ENCODE peak calls at places on chromosome 11, in ten cellular contexts. K is ovary, F is Peyer's patch, U is right lobe of liver, A is upper lobe of left lung, E is stomach, R is tibial nerve, C is prostate gland, P is A549, S is esophagus muscularis mucosa. G is an unnamed sample.

GRCh38 chr11:75277991-75278790 is 37.6 kb downstream of the TPBGL start:
- DNase-seq in P (no peak), S (no peak), A (peak), F (no peak), K (peak), C (no peak), U (peak), R (no peak), E (no peak), G (peak)

GRCh38 chr11:75514596-75514995 is 11.1 kb downstream of the GDPD5 start:
- DNase-seq in F (no peak), R (no peak), U (no peak), E (no peak), A (no peak), C (no peak), S (no peak), K (no peak), P (no peak), G (no peak)

GRCh38 chr11:64561984-64562722 is 28.9 kb upstream of the SLC22A12 start:
- DNase-seq in R (no peak), K (no peak), C (no peak), A (no peak), U (no peak), F (no peak), P (no peak), E (no peak), S (no peak), G (no peak)

GRCh38 chr11:19935507-19935906 is 222.9 kb downstream of the NAV2 start:
- DNase-seq in R (no peak), K (no peak), P (no peak), A (no peak), S (no peak), U (no peak), C (no peak), E (no peak), F (no peak), G (no peak)

GRCh38 chr11:61890536-61891330 is 612 bp downstream of the FADS3 start:
- DNase-seq in P (peak), U (peak), E (no peak), F (peak), S (no peak), A (peak), C (no peak), K (peak), R (no peak), G (peak)

GRCh38 chr11:44729718-44730117 is 3.0 kb downstream of the TSPAN18 start:
- DNase-seq in U (no peak), R (no peak), P (no peak), F (no peak), K (no peak), A (no peak), S (no peak), C (no peak), E (no peak), G (no peak)

GRCh38 chr11:118659314-118659939 is 20.0 kb downstream of the TREH start:
- DNase-seq in E (peak), S (peak), U (peak), A (peak), R (peak), P (peak), C (peak), K (peak), F (peak), G (peak)

GRCh38 chr11:64485077-64485476 is 105.9 kb upstream of the SLC22A12 start:
- DNase-seq in U (no peak), K (no peak), S (no peak), E (no peak), F (no peak), R (no peak), P (no peak), C (no peak), A (no peak), G (peak)

GRCh38 chr11:132992838-132993680 is 539.2 kb downstream of the OPCML start:
- DNase-seq in E (no peak), S (peak), F (no peak), K (no peak), P (no peak), R (no peak), A (no peak), C (no peak), U (no peak), G (no peak)

GRCh38 chr11:118306556-118306955 is 2.0 kb downstream of the CD3E start:
- DNase-seq in R (no peak), F (no peak), C (no peak), U (no peak), E (no peak), S (peak), P (no peak), A (no peak), K (no peak), G (no peak)

DNA sequence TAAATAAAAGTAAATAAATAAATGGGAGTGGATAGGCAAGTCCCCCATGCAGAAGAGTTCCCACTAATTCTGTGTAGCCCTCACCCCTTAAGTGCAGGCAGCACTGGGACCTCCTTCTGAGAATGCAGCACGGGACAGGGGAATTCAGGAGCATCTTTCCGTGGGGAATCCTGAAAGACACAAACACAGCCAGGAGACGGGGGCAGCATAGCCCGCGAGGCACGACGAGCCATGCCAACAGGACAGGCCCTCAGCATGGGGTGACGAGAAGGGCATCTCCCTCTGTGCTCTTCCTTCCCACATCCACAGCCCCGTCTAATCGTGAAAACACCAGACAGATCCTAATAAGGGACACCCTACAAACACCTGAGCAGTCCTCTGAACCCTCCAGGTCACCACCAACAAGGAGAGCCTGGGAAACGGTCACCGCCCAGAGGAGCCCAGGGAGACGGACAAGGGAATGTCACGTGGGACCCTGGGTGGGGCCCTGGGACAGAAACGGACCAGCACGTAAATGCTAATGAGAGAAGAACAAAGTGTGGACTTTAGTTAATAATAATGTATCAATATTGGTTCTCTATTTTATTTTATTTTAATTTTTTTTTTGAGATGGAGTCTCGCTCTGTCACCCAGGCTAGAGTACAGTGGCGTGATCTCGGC is 6.8 kb downstream of the KRTAP5-5 start:
- DNase-seq in C (no peak), U (no peak), A (no peak), K (no peak), F (no peak), E (no peak), S (no peak), R (no peak), P (no peak), G (no peak)
- H3K4me3 ChIP-seq in C (no peak), U (no peak), A (no peak), K (no peak), F (no peak), E (no peak), S (no peak), R (no peak), P (no peak), G (no peak)

DNA sequence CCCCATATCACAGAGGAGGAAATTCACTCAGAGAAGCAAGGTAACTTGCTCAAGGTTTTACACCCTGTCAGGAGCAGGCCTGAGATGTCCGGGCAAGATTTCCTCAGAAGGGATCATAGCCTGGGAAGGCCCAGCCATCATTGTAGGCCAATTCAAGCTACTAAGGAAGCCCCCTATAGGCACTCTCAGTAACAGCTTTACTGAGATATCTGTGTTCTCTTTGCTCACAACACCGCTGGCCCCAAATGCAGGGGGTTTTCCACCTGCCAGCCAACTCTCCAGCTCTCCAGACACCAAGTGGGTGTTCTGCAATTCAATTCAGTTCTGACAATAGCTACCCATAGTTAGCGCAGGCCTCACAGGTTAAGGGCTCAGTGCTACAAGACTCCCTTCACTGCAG is 84.0 kb downstream of the SLC36A4 start:
- DNase-seq in K (no peak), R (no peak), S (no peak), P (no peak), U (no peak), C (no peak), E (no peak), F (no peak), A (no peak), G (no peak)
- TF ChIP-seq CTCF in K (no peak), R (no peak), S (no peak), P (no peak), U (no peak), C (no peak), E (no peak), F (no peak), A (no peak), G (no peak)

GRCh38 chr11:43639920-43640319 is 40.6 kb upstream of the HSD17B12 start:
- DNase-seq in A (no peak), P (no peak), F (no peak), K (no peak), U (no peak), C (no peak), R (no peak), S (no peak), E (no peak), G (no peak)

GRCh38 chr11:43644626-43645299 is 35.8 kb upstream of the HSD17B12 start:
- DNase-seq in A (no peak), U (peak), E (no peak), K (no peak), R (no peak), F (no peak), P (no peak), S (no peak), C (no peak), G (no peak)

GRCh38 chr11:43648888-43649287 is 31.6 kb upstream of the HSD17B12 start:
- DNase-seq in E (no peak), A (no peak), K (no peak), F (no peak), R (no peak), S (no peak), C (no peak), P (no peak), U (no peak), G (no peak)

GRCh38 chr11:43646767-43647166 is 33.8 kb upstream of the HSD17B12 start:
- DNase-seq in P (no peak), S (no peak), A (no peak), R (no peak), C (no peak), K (no peak), U (no peak), F (no peak), E (no peak), G (no peak)

DNA sequence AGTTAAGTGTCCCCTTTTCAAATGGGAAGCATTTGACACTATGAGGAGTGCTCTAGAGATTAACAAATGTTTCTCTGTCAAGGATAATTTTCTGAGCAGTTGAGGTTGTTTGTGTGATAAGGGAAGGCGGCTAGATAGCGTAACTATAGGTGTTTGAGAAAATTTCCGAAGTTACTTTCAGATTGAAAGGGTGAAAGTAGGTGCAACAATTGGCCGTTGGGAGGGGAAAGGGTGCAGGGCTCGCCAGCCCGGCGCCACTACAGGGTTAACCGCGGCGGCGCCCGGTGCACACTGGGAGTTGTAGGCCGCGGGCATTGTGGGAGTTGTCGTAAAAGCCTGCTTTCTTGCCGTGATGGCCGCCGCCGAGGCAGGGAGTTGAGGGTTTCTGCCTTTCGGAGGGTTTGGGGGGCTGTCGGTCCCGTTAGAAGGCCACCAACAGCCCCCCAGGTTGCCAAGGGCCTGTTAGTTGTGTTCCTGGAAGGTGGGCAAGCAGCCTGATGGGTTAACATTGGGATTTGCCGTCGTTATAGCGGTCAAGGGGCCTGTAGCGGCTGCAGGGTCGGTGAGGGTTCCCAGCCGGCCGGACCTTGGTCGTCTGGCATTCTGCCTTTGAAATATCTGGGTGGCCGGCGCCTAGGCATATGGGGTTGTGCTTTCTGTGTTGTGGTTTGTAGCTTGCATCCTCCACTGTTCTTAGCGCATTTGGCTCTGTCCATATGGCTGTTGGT is 36.5 kb upstream of the HSD17B12 start:
- DNase-seq in A (peak), C (peak), U (peak), S (peak), E (peak), R (peak), F (peak), K (peak), P (peak), G (peak)
- TF ChIP-seq POLR2A in A (peak), C (no peak), U (peak), S (no peak), E (no peak), R (no peak), F (no peak), K (no peak), P (peak), G (no peak)

GRCh38 chr11:72522186-72522585 is 87.9 kb upstream of the CLPB start:
- DNase-seq in S (no peak), P (no peak), C (no peak), A (no peak), E (no peak), K (no peak), F (no peak), U (peak), R (no peak), G (peak)

GRCh38 chr11:72524711-72525110 is 90.4 kb upstream of the CLPB start:
- DNase-seq in P (no peak), U (no peak), E (no peak), A (no peak), C (no peak), R (no peak), F (no peak), S (no peak), K (no peak), G (no peak)

GRCh38 chr11:72523991-72524390 is 89.7 kb upstream of the CLPB start:
- DNase-seq in F (no peak), P (no peak), A (no peak), C (no peak), R (no peak), U (no peak), K (no peak), S (no peak), E (no peak), G (no peak)

GRCh38 chr11:72528121-72528520 is 93.8 kb upstream of the CLPB start:
- DNase-seq in U (no peak), P (no peak), C (no peak), A (no peak), S (no peak), E (no peak), K (no peak), R (no peak), F (no peak), G (no peak)

GRCh38 chr11:72525466-72525865 is 91.1 kb upstream of the CLPB start:
- DNase-seq in R (no peak), C (no peak), U (no peak), P (no peak), F (no peak), K (no peak), E (peak), A (no peak), S (no peak), G (no peak)
- H3K4me3 ChIP-seq in R (no peak), C (no peak), U (no peak), P (no peak), F (no peak), K (no peak), E (no peak), A (no peak), S (no peak), G (no peak)

GRCh38 chr11:124194696-124195418 is 11.7 kb downstream of the OR10D3 start:
- DNase-seq in U (no peak), A (peak), C (no peak), K (no peak), E (peak), S (no peak), F (no peak), R (no peak), P (peak), G (no peak)
- TF ChIP-seq CTCF in U (peak), A (peak), C (peak), K (no peak), E (peak), S (peak), F (peak), R (peak), P (peak), G (no peak)

GRCh38 chr11:3169235-3169951 is 4.3 kb upstream of the OSBPL5 start:
- DNase-seq in E (peak), C (no peak), F (no peak), R (no peak), U (no peak), S (no peak), P (no peak), K (no peak), A (peak), G (no peak)
- TF ChIP-seq POLR2A in E (no peak), C (no peak), F (no peak), R (no peak), U (no peak), S (no peak), P (no peak), K (no peak), A (no peak), G (no peak)

DNA sequence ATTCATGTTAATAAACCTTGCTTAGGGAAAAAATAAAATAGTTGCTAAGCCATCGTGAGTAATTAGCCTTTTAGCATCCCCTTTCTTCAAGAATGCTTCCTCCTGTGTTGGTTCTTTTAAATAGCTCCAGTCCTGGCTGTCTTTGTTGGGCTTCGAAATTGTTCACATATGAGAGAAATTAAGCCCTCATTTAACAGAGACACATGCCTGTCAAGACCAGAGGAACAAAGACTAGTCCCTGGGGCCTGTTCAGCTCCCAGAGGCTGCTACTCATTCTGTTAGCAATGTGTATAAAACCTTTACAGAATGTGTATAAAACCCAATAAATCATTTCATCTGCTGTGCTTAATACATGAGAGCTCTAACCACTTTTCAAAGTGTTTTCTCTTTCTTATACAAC is 186.4 kb downstream of the SOX6 start:
- DNase-seq in A (no peak), K (no peak), E (no peak), S (no peak), R (no peak), C (no peak), F (no peak), U (no peak), P (no peak), G (no peak)
- H3K4me3 ChIP-seq in A (no peak), K (no peak), E (no peak), S (no peak), R (no peak), C (no peak), F (no peak), U (no peak), P (no peak), G (no peak)

GRCh38 chr11:106601637-106602297 is 416.5 kb downstream of the GUCY1A2 start:
- DNase-seq in R (no peak), K (no peak), F (no peak), S (no peak), P (no peak), A (no peak), E (no peak), U (no peak), C (no peak), G (no peak)

GRCh38 chr11:106608677-106609076 is 409.6 kb downstream of the GUCY1A2 start:
- DNase-seq in R (no peak), E (no peak), F (no peak), S (no peak), C (no peak), A (no peak), U (no peak), P (no peak), K (no peak), G (no peak)

DNA sequence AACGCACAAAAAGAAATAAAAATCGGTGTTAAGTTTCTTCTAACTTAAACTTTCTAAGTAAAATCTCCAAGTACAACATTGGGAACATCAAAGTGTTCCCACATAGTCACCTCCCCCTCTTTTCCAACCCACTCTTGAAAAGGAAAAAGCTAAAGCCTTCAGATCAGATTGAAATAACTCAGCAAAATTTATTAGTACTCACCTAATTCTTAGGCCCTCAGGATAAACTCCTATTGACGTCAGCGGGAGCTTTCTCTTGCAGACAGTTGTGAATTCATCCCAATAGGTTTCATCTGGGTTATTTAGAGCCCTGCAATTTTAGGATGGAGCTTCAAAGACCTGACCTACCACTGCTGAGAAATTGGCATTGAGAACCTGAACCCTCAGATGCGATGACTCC is 414.3 kb downstream of the GUCY1A2 start:
- DNase-seq in K (no peak), R (no peak), P (no peak), F (no peak), E (no peak), S (no peak), C (no peak), A (no peak), U (no peak), G (no peak)
- TF ChIP-seq CTCF in K (no peak), R (no peak), P (no peak), F (no peak), E (no peak), S (no peak), C (no peak), A (no peak), U (no peak), G (no peak)